ENCODE peak calls at places on chromosomes 3 and 15, in nine cellular contexts. A is spleen, T is stomach, Z is transverse colon, S is ovary, L is HCT116, Q is lower leg skin, P is heart left ventricle, D is Peyer's patch. K is an unnamed sample.

GRCh38 chr3:177195941-177196472 is 1.3 kb downstream of the TBL1XR1 start:
- DNase-seq in D (peak), Q (no peak), P (no peak), A (no peak), Z (no peak), L (no peak), T (no peak), S (no peak), K (no peak)

GRCh38 chr3:197024881-197025735 is 4.5 kb downstream of the MELTF start:
- DNase-seq in S (no peak), Z (no peak), P (peak), L (no peak), D (no peak), Q (peak), T (no peak), A (peak), K (no peak)

GRCh38 chr3:183584246-183584913 is 28.9 kb upstream of the KLHL6 start:
- DNase-seq in D (no peak), Q (no peak), T (no peak), S (peak), P (peak), Z (peak), L (no peak), A (no peak), K (peak)

GRCh38 chr15:94324117-94324826 is 92.9 kb downstream of the MCTP2 start:
- DNase-seq in L (peak), S (peak), P (no peak), Q (no peak), T (peak), A (no peak), D (peak), Z (peak), K (peak)

GRCh38 chr15:83843511-83843910 is 189.6 kb downstream of the ADAMTSL3 start:
- DNase-seq in T (no peak), L (no peak), P (no peak), Q (no peak), A (no peak), Z (no peak), D (no peak), S (no peak), K (no peak)

GRCh38 chr3:46396129-46396528 is 10.7 kb downstream of the CCR5AS start:
- DNase-seq in T (no peak), P (no peak), A (no peak), D (peak), Q (peak), L (no peak), Z (no peak), S (no peak), K (no peak)

GRCh38 chr3:19506171-19506570 is 357.9 kb downstream of the KCNH8 start:
- DNase-seq in A (no peak), L (no peak), S (no peak), Z (no peak), T (no peak), P (no peak), D (no peak), Q (no peak), K (no peak)

GRCh38 chr3:126132751-126133511 is 47.5 kb downstream of the ALDH1L1 start:
- DNase-seq in P (peak), S (peak), A (peak), D (no peak), Z (peak), T (peak), Q (peak), L (no peak), K (peak)

GRCh38 chr3:194072097-194072428 is 63.9 kb upstream of the HES1 start:
- DNase-seq in P (no peak), Q (no peak), A (no peak), L (no peak), S (no peak), T (no peak), D (no peak), Z (no peak), K (no peak)

GRCh38 chr15:79872358-79873017 is 24.3 kb downstream of the MTHFS start:
- DNase-seq in L (no peak), Z (no peak), Q (no peak), D (no peak), T (no peak), S (no peak), P (no peak), A (no peak), K (no peak)

GRCh38 chr3:132730891-132731580 is 8.8 kb upstream of the NPHP3 start:
- DNase-seq in T (no peak), P (no peak), Z (no peak), D (no peak), Q (no peak), A (no peak), S (no peak), L (no peak), K (no peak)

DNA sequence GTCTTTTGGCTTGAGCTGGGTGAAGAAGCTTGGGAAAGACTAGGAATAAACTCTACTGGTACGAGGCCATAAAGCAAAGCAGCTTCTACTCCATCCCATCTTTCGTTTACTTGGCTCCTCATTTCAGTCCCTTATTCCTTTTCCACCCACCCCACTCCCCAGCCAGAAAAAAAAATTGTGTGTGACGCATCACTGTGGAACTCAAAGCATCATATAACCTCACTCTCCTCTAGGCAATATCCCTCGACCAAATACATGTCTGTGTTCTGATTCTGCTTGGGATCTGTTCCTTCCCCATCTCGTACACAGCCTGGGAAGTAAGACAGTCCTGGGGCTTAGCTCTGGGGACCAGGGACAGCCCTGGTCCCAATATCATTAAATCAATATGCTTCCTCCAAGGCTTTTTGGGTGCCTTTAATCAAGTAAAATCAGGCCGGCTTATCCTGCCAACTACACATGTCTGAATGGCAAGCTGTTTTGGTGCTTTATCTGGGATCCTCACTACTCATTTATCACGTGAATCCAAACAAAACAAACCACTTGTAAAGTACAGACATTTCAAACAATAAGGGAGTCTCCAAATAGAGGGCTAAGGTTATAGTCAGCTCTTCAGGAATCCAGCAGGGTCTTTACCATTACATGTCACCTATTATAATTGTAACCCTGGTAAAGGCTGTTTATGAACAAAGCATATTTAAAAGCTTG is 74.9 kb upstream of the ZBED2 start:
- DNase-seq in Z (no peak), A (no peak), L (no peak), P (no peak), D (no peak), S (no peak), T (no peak), Q (no peak), K (no peak)
- TF ChIP-seq POLR2A in Z (no peak), A (no peak), L (no peak), P (no peak), D (no peak), S (no peak), T (no peak), Q (no peak), K (no peak)

DNA sequence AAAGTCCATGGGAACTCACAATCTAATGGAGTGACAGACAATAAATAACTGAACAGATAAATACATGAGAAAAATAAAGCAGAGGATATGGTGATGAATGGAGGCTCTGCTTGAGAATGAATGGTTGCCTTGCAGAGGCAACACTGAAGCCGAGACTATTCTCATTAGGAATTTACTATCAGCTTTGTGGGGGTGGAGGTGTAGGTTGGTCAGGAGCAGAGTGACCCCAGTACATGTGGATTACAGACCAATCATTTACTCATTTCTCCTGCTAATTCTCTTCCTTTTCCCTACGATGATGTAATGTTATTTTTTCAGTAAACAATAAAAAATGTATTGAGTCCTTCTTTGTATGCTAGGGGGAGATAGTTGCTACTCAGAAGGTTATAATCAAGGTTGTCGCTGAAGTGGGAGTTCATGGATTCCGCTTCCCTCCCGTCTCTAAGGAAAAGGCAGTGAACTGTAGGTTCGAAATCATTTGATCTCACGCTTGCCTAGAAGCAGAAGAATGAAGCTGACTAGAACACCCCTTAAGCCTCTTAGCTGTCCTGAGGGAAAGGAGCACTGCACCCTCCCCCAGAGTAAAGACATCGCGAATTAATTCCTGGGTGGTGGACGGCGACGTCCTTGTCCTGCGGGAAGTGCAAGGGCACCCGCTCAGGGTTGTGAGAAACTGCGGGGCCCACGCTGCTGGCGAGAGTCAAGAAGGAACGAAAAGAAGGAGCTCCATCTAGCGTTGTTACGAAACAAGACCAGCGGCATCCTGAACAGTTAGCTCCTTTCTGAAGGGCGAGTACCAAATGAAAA is 213.1 kb upstream of the PFN2 start:
- DNase-seq in P (peak), Z (peak), T (peak), D (peak), A (peak), Q (peak), S (peak), L (peak), K (peak)
- TF ChIP-seq CTCF in P (peak), Z (peak), T (peak), D (no peak), A (peak), Q (peak), S (peak), L (peak), K (peak)

GRCh38 chr3:53941174-53941573 is 49.5 kb upstream of the SELENOK start:
- DNase-seq in Z (no peak), Q (no peak), T (no peak), L (no peak), D (no peak), S (no peak), A (no peak), P (no peak), K (no peak)
- H3K4me3 ChIP-seq in Z (no peak), Q (no peak), T (no peak), L (no peak), D (no peak), S (no peak), A (no peak), P (no peak), K (no peak)

GRCh38 chr3:128481438-128481942 is 11.5 kb downstream of the GATA2 start:
- DNase-seq in Q (no peak), S (no peak), Z (no peak), A (peak), T (no peak), L (no peak), D (no peak), P (peak), K (no peak)
- TF ChIP-seq POLR2A in Q (no peak), S (no peak), Z (no peak), A (no peak), T (no peak), L (no peak), D (no peak), P (no peak), K (no peak)